ENCODE peak calls at places on chromosomes 11 and 22, in eight cellular contexts. One of them, this sample, is unnamed.

GRCh38 chr11:41309716-41310115 is 149.7 kb downstream of the LRRC4C start:
- DNase-seq in sigmoid colon: no peak
- DNase-seq in stomach: no peak
- DNase-seq in K562: no peak
- DNase-seq in HepG2: no peak
- DNase-seq in tibial nerve: no peak
- DNase-seq in A549: no peak
- DNase-seq in suprapubic skin: no peak
- DNase-seq in this sample: no peak

GRCh38 chr22:35104491-35104890 is 38.5 kb downstream of the ISX start:
- DNase-seq in tibial nerve: no peak
- DNase-seq in suprapubic skin: peak; percentile 28
- DNase-seq in K562: no peak
- DNase-seq in A549: no peak
- DNase-seq in sigmoid colon: no peak
- DNase-seq in stomach: no peak
- DNase-seq in HepG2: no peak
- DNase-seq in this sample: no peak

GRCh38 chr22:39206491-39206890 is 38.3 kb downstream of the PDGFB start:
- DNase-seq in suprapubic skin: peak; percentile 69
- DNase-seq in sigmoid colon: peak; percentile 43
- DNase-seq in stomach: no peak
- DNase-seq in HepG2: no peak
- DNase-seq in tibial nerve: no peak
- DNase-seq in A549: no peak
- DNase-seq in K562: no peak
- DNase-seq in this sample: no peak

GRCh38 chr11:110200241-110200640 is 96.2 kb downstream of the RDX start:
- DNase-seq in tibial nerve: no peak
- DNase-seq in stomach: no peak
- DNase-seq in suprapubic skin: no peak
- DNase-seq in sigmoid colon: no peak
- DNase-seq in K562: no peak
- DNase-seq in A549: no peak
- DNase-seq in HepG2: no peak
- DNase-seq in this sample: no peak

GRCh38 chr22:17562906-17563870 is at the start of gene SLC25A18:
- DNase-seq in tibial nerve: no peak
- DNase-seq in suprapubic skin: no peak
- DNase-seq in stomach: no peak
- DNase-seq in K562: peak; percentile 37
- DNase-seq in sigmoid colon: peak; percentile 90
- DNase-seq in HepG2: peak; percentile 53
- DNase-seq in A549: no peak
- DNase-seq in this sample: peak; percentile 21

GRCh38 chr11:8794126-8794525 is 111.5 kb downstream of the RPL27A start:
- DNase-seq in A549: no peak
- DNase-seq in HepG2: no peak
- DNase-seq in K562: no peak
- DNase-seq in sigmoid colon: no peak
- DNase-seq in tibial nerve: no peak
- DNase-seq in suprapubic skin: peak; percentile 44
- DNase-seq in stomach: no peak
- DNase-seq in this sample: no peak

GRCh38 chr11:65109231-65110198 is 2.2 kb upstream of the TM7SF2 start:
- DNase-seq in sigmoid colon: no peak
- DNase-seq in suprapubic skin: no peak
- DNase-seq in K562: no peak
- DNase-seq in A549: no peak
- DNase-seq in tibial nerve: no peak
- DNase-seq in stomach: no peak
- DNase-seq in HepG2: no peak
- DNase-seq in this sample: no peak

GRCh38 chr11:119315139-119316016 is 1.6 kb downstream of the MCAM start:
- DNase-seq in stomach: no peak
- DNase-seq in suprapubic skin: no peak
- DNase-seq in sigmoid colon: peak; percentile 79
- DNase-seq in A549: no peak
- DNase-seq in tibial nerve: no peak
- DNase-seq in HepG2: no peak
- DNase-seq in K562: no peak
- DNase-seq in this sample: peak; percentile 62

GRCh38 chr22:39309881-39310714 is 9.3 kb downstream of the RPL3 start:
- DNase-seq in K562: no peak
- DNase-seq in suprapubic skin: no peak
- DNase-seq in tibial nerve: no peak
- DNase-seq in HepG2: no peak
- DNase-seq in A549: no peak
- DNase-seq in sigmoid colon: no peak
- DNase-seq in stomach: no peak
- DNase-seq in this sample: no peak

GRCh38 chr22:29788339-29789279 is 21.4 kb downstream of the UQCR10 start:
- DNase-seq in stomach: no peak
- DNase-seq in K562: no peak
- DNase-seq in suprapubic skin: no peak
- DNase-seq in A549: no peak
- DNase-seq in HepG2: no peak
- DNase-seq in sigmoid colon: no peak
- DNase-seq in tibial nerve: no peak
- DNase-seq in this sample: no peak

GRCh38 chr11:3044004-3044403 is 13.2 kb downstream of the CARS1 start:
- DNase-seq in suprapubic skin: no peak
- DNase-seq in K562: no peak
- DNase-seq in sigmoid colon: no peak
- DNase-seq in stomach: no peak
- DNase-seq in HepG2: no peak
- DNase-seq in A549: no peak
- DNase-seq in tibial nerve: no peak
- DNase-seq in this sample: no peak

GRCh38 chr22:29004647-29005371 is 56.8 kb downstream of the C22orf31 start:
- DNase-seq in K562: no peak
- DNase-seq in A549: no peak
- DNase-seq in HepG2: peak; percentile 90
- DNase-seq in tibial nerve: no peak
- DNase-seq in stomach: peak; percentile 85
- DNase-seq in suprapubic skin: no peak
- DNase-seq in sigmoid colon: no peak
- DNase-seq in this sample: peak; percentile 60

GRCh38 chr11:63020671-63021255 is 5.1 kb upstream of the SLC22A8 start:
- DNase-seq in HepG2: no peak
- DNase-seq in suprapubic skin: no peak
- DNase-seq in A549: peak; percentile 31
- DNase-seq in tibial nerve: no peak
- DNase-seq in sigmoid colon: no peak
- DNase-seq in K562: peak; percentile 55
- DNase-seq in stomach: no peak
- DNase-seq in this sample: no peak

GRCh38 chr11:109864834-109865557 is 228.2 kb upstream of the ZC3H12C start:
- DNase-seq in suprapubic skin: no peak
- DNase-seq in A549: no peak
- DNase-seq in stomach: no peak
- DNase-seq in tibial nerve: no peak
- DNase-seq in K562: no peak
- DNase-seq in sigmoid colon: no peak
- DNase-seq in HepG2: no peak
- DNase-seq in this sample: no peak

GRCh38 chr11:47186076-47186936 is at the start of gene PACSIN3:
- DNase-seq in A549: peak; percentile 58
- DNase-seq in HepG2: peak; percentile 43
- DNase-seq in tibial nerve: no peak
- DNase-seq in stomach: peak; percentile 69
- DNase-seq in K562: peak; percentile 87
- DNase-seq in sigmoid colon: peak; percentile 82
- DNase-seq in suprapubic skin: no peak
- DNase-seq in this sample: peak; percentile 61

GRCh38 chr11:18065572-18065971 is 19.5 kb upstream of the TPH1 start:
- DNase-seq in A549: no peak
- DNase-seq in sigmoid colon: no peak
- DNase-seq in K562: no peak
- DNase-seq in HepG2: no peak
- DNase-seq in suprapubic skin: no peak
- DNase-seq in stomach: no peak
- DNase-seq in tibial nerve: no peak
- DNase-seq in this sample: peak; percentile 32

GRCh38 chr11:18066626-18067025 is 20.6 kb upstream of the TPH1 start:
- DNase-seq in suprapubic skin: no peak
- DNase-seq in A549: no peak
- DNase-seq in sigmoid colon: no peak
- DNase-seq in HepG2: no peak
- DNase-seq in tibial nerve: no peak
- DNase-seq in stomach: no peak
- DNase-seq in K562: no peak
- DNase-seq in this sample: no peak

GRCh38 chr11:18067372-18067771 is 21.3 kb upstream of the TPH1 start:
- DNase-seq in suprapubic skin: no peak
- DNase-seq in K562: no peak
- DNase-seq in tibial nerve: no peak
- DNase-seq in HepG2: no peak
- DNase-seq in stomach: no peak
- DNase-seq in A549: no peak
- DNase-seq in sigmoid colon: no peak
- DNase-seq in this sample: no peak

GRCh38 chr11:18075444-18075843 is 29.4 kb upstream of the TPH1 start:
- DNase-seq in sigmoid colon: no peak
- DNase-seq in A549: no peak
- DNase-seq in K562: no peak
- DNase-seq in suprapubic skin: no peak
- DNase-seq in stomach: no peak
- DNase-seq in HepG2: no peak
- DNase-seq in tibial nerve: no peak
- DNase-seq in this sample: no peak

GRCh38 chr11:18071098-18071705 is 25.1 kb upstream of the TPH1 start:
- DNase-seq in tibial nerve: no peak
- DNase-seq in suprapubic skin: no peak
- DNase-seq in A549: no peak
- DNase-seq in sigmoid colon: no peak
- DNase-seq in HepG2: no peak
- DNase-seq in K562: no peak
- DNase-seq in stomach: no peak
- DNase-seq in this sample: no peak
- H3K4me1 ChIP-seq in tibial nerve: no peaks in the 10 kb centered on the region
- H3K4me1 ChIP-seq in suprapubic skin: no peaks in the 10 kb centered on the region
- H3K4me1 ChIP-seq in A549: no peaks in the 10 kb centered on the region
- H3K4me1 ChIP-seq in sigmoid colon: no peaks in the 10 kb centered on the region
- H3K4me1 ChIP-seq in HepG2: peaks cover 6% of the 10 kb centered on the region
- H3K4me1 ChIP-seq in K562: no peaks in the 10 kb centered on the region
- H3K4me1 ChIP-seq in stomach: no peaks in the 10 kb centered on the region
- H3K4me1 ChIP-seq in this sample: no peaks in the 10 kb centered on the region

GRCh38 chr11:125165111-125165663 is 636 bp downstream of the PKNOX2 start:
- DNase-seq in A549: no peak
- DNase-seq in tibial nerve: no peak
- DNase-seq in stomach: peak; percentile 44
- DNase-seq in sigmoid colon: peak; percentile 75
- DNase-seq in K562: no peak
- DNase-seq in suprapubic skin: no peak
- DNase-seq in HepG2: no peak
- DNase-seq in this sample: no peak

GRCh38 chr11:125167292-125167953 is 2.9 kb downstream of the PKNOX2 start:
- DNase-seq in A549: no peak
- DNase-seq in stomach: no peak
- DNase-seq in HepG2: no peak
- DNase-seq in suprapubic skin: no peak
- DNase-seq in K562: no peak
- DNase-seq in tibial nerve: no peak
- DNase-seq in sigmoid colon: peak; percentile 77
- DNase-seq in this sample: no peak

GRCh38 chr11:125166903-125167291 is 2.3 kb downstream of the PKNOX2 start:
- DNase-seq in A549: no peak
- DNase-seq in suprapubic skin: no peak
- DNase-seq in stomach: no peak
- DNase-seq in HepG2: no peak
- DNase-seq in K562: no peak
- DNase-seq in tibial nerve: no peak
- DNase-seq in sigmoid colon: peak; percentile 59
- DNase-seq in this sample: no peak

GRCh38 chr11:125165664-125166346 is 1.3 kb downstream of the PKNOX2 start:
- DNase-seq in sigmoid colon: peak; percentile 65
- DNase-seq in suprapubic skin: no peak
- DNase-seq in A549: no peak
- DNase-seq in stomach: no peak
- DNase-seq in K562: no peak
- DNase-seq in HepG2: no peak
- DNase-seq in tibial nerve: no peak
- DNase-seq in this sample: no peak

GRCh38 chr11:125166347-125166841 is 1.8 kb downstream of the PKNOX2 start:
- DNase-seq in tibial nerve: no peak
- DNase-seq in K562: no peak
- DNase-seq in suprapubic skin: no peak
- DNase-seq in HepG2: no peak
- DNase-seq in stomach: no peak
- DNase-seq in A549: no peak
- DNase-seq in sigmoid colon: peak; percentile 70
- DNase-seq in this sample: no peak
- TF ChIP-seq EP300 in tibial nerve: no peak
- TF ChIP-seq EP300 in K562: no peak
- TF ChIP-seq EP300 in suprapubic skin: no peak
- TF ChIP-seq EP300 in HepG2: no peak
- TF ChIP-seq EP300 in stomach: no peak
- TF ChIP-seq EP300 in A549: no peak
- TF ChIP-seq EP300 in sigmoid colon: no peak
- TF ChIP-seq EP300 in this sample: no peak

DNA sequence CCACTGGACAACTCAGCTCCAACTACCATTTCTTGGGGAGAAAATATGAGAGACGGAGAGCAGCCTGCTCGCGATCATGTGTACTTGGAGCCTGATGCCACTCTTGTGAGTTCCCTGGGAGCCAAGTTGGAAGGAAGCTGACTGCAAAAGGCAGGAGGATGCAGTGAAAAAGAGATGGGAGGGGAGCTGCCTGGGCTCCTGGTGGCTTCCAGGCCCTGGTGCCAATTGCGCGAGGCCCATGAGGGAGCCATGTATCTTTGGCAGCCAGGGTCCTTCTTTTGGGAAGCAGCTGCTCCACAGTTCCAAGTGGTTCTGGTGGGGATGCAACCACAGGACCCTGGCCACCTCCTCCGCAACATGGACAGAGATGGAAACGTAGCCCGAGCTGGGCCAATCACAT is 11.1 kb downstream of the C11orf91 start:
- DNase-seq in suprapubic skin: no peak
- DNase-seq in K562: no peak
- DNase-seq in A549: no peak
- DNase-seq in sigmoid colon: no peak
- DNase-seq in stomach: no peak
- DNase-seq in HepG2: no peak
- DNase-seq in tibial nerve: no peak
- DNase-seq in this sample: no peak
- H3K4me1 ChIP-seq in suprapubic skin: peaks cover 51% of the 10 kb centered on the region
- H3K4me1 ChIP-seq in K562: peaks cover 10% of the 10 kb centered on the region
- H3K4me1 ChIP-seq in A549: peaks cover 60% of the 10 kb centered on the region
- H3K4me1 ChIP-seq in sigmoid colon: peaks cover 25% of the 10 kb centered on the region
- H3K4me1 ChIP-seq in stomach: peaks cover 57% of the 10 kb centered on the region
- H3K4me1 ChIP-seq in HepG2: peaks cover 43% of the 10 kb centered on the region
- H3K4me1 ChIP-seq in tibial nerve: no peaks in the 10 kb centered on the region
- H3K4me1 ChIP-seq in this sample: peaks cover 39% of the 10 kb centered on the region

DNA sequence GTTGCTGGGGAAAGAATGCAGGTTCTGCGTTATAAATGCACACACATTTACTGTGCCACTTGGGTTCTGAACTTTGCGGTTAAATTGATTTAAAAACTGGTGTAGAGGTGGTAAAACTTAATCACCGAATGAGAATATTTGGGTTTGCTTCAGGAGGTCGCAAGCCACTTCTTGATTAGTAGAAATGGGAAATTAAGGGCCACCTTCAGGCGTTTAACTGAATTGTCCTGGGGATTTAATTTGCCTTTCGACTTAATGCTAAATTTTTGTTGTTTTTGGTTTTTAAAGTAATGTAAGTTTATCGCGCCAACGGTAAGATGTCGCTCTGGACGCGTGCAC is 460 bp upstream of the NCR3LG1 start:
- DNase-seq in K562: no peak
- DNase-seq in sigmoid colon: no peak
- DNase-seq in HepG2: no peak
- DNase-seq in suprapubic skin: no peak
- DNase-seq in A549: peak; percentile 16
- DNase-seq in stomach: no peak
- DNase-seq in tibial nerve: no peak
- DNase-seq in this sample: no peak
- TF ChIP-seq EP300 in K562: no peak
- TF ChIP-seq EP300 in sigmoid colon: no peak
- TF ChIP-seq EP300 in HepG2: no peak
- TF ChIP-seq EP300 in suprapubic skin: no peak
- TF ChIP-seq EP300 in A549: no peak
- TF ChIP-seq EP300 in stomach: no peak
- TF ChIP-seq EP300 in tibial nerve: no peak
- TF ChIP-seq EP300 in this sample: no peak

This sample was measured in transverse colon.